ENCODE peak calls at places on chromosomes 3 and 15, in nine cellular contexts. D is NCI-H446 treated with DMSO at 0.1 percent for 48 hours; O is EL; Q is GM04504; F is neuronal stem cell; S is pancreas; B is activated T-helper 1 cell treated with anti-CD3 and anti-CD28 coated beads, Interleukin-2, amount 50 U/mL, for 16 hours; P is stimulated activated CD8-positive, alpha-beta memory T cell treated with anti-CD3 and anti-CD28 coated beads, Interleukin-15, amount 100 ng/mL, for 4 hours; X is substantia nigra. Z is an unnamed sample.
A peak's percentile ranks its signal among the peaks of the same experiment; 100 is the strongest.

GRCh38 chr3:133548090-133548489 is 25.4 kb upstream of the CDV3 start:
- DNase-seq in D (no peak), O (peak; percentile 60), Q (peak; percentile 22), F (no peak), S (no peak), B (no peak), P (no peak), X (no peak), Z (no peak)

GRCh38 chr15:80072285-80072684 is 12.8 kb downstream of the ZFAND6 start:
- DNase-seq in D (peak; percentile 92), O (peak; percentile 88), Q (peak; percentile 62), F (peak; percentile 68), S (no peak), B (no peak), P (no peak), X (no peak), Z (peak; percentile 58)

GRCh38 chr3:45321607-45322391 is 66.6 kb upstream of the LARS2 start:
- DNase-seq in D (no peak), O (no peak), Q (no peak), F (no peak), S (no peak), B (no peak), P (no peak), X (no peak), Z (no peak)

GRCh38 chr3:190012314-190012782 is 108.3 kb downstream of the P3H2 start:
- DNase-seq in D (no peak), O (peak; percentile 75), Q (no peak), F (peak; percentile 36), S (no peak), B (no peak), P (no peak), X (no peak), Z (no peak)

GRCh38 chr15:62503451-62503850 is 338.4 kb upstream of the C2CD4B start:
- DNase-seq in D (no peak), O (peak; percentile 56), Q (peak; percentile 61), F (no peak), S (no peak), B (no peak), P (no peak), X (no peak), Z (no peak)

GRCh38 chr15:40928975-40929729 is at the start of gene DLL4:
- DNase-seq in D (no peak), O (peak; percentile 71), Q (no peak), F (no peak), S (peak; percentile 81), B (no peak), P (no peak), X (no peak), Z (no peak)

GRCh38 chr15:74231475-74231874 is 4.7 kb upstream of the CCDC33 start:
- DNase-seq in D (no peak), O (no peak), Q (no peak), F (no peak), S (no peak), B (no peak), P (no peak), X (no peak), Z (no peak)

GRCh38 chr15:43165801-43166325 is 19.3 kb upstream of the CCNDBP1 start:
- DNase-seq in D (no peak), O (no peak), Q (no peak), F (no peak), S (no peak), B (no peak), P (no peak), X (no peak), Z (no peak)

GRCh38 chr15:40008061-40008460 is 30.9 kb downstream of the SRP14 start:
- DNase-seq in D (no peak), O (no peak), Q (no peak), F (no peak), S (no peak), B (no peak), P (no peak), X (no peak), Z (no peak)

GRCh38 chr3:159804726-159805410 is 183.8 kb upstream of the IL12A start:
- DNase-seq in D (peak; percentile 59), O (peak; percentile 89), Q (peak; percentile 73), F (peak; percentile 64), S (no peak), B (no peak), P (no peak), X (no peak), Z (peak; percentile 49)

GRCh38 chr15:33858836-33859235 is 109.5 kb upstream of the CHRM5 start:
- DNase-seq in D (no peak), O (no peak), Q (no peak), F (no peak), S (no peak), B (no peak), P (no peak), X (no peak), Z (no peak)

GRCh38 chr3:143998266-143998665 is 26.6 kb downstream of the DIPK2A start:
- DNase-seq in D (no peak), O (peak; percentile 91), Q (no peak), F (no peak), S (no peak), B (no peak), P (no peak), X (no peak), Z (no peak)

GRCh38 chr3:105834768-105835167 is 34.0 kb downstream of the CBLB start:
- DNase-seq in D (no peak), O (no peak), Q (no peak), F (no peak), S (no peak), B (no peak), P (no peak), X (no peak), Z (no peak)

GRCh38 chr15:69337133-69337532 is 38.4 kb downstream of the PAQR5 start:
- DNase-seq in D (no peak), O (peak; percentile 45), Q (peak; percentile 20), F (no peak), S (no peak), B (no peak), P (no peak), X (no peak), Z (no peak)

GRCh38 chr3:46123646-46124045 is 84.5 kb downstream of the CCR1 start:
- DNase-seq in D (no peak), O (no peak), Q (no peak), F (no peak), S (no peak), B (no peak), P (no peak), X (no peak), Z (no peak)

GRCh38 chr3:197949191-197949766 is 711 bp upstream of the RPL35A start:
- DNase-seq in D (no peak), O (no peak), Q (no peak), F (no peak), S (no peak), B (no peak), P (no peak), X (no peak), Z (no peak)

GRCh38 chr15:71337197-71337845 is 222.1 kb downstream of the THSD4 start:
- DNase-seq in D (no peak), O (peak; percentile 43), Q (no peak), F (no peak), S (no peak), B (no peak), P (no peak), X (no peak), Z (no peak)

GRCh38 chr3:197408177-197408957 is 110.0 kb upstream of the DLG1 start:
- DNase-seq in D (no peak), O (no peak), Q (no peak), F (no peak), S (no peak), B (no peak), P (no peak), X (no peak), Z (no peak)

GRCh38 chr15:85543741-85544155 is 163.3 kb downstream of the AKAP13 start:
- DNase-seq in D (no peak), O (no peak), Q (no peak), F (no peak), S (peak; percentile 83), B (no peak), P (no peak), X (no peak), Z (no peak)

GRCh38 chr3:3127432-3128010 is 781 bp downstream of the TRNT1 start:
- DNase-seq in D (no peak), O (peak; percentile 17), Q (no peak), F (no peak), S (no peak), B (no peak), P (peak; percentile 27), X (no peak), Z (no peak)

Z was measured in NCI-H1694.